ENCODE peak calls at places on chromosome 12, in eight cellular contexts. S is breast epithelium, X is uterus, H is neural progenitor cell, M is adrenal gland, V is NT2/D1, L is upper lobe of right lung, J is right atrium auricular region. B is an unnamed sample.

GRCh38 chr12:96352161-96352835 is 47.9 kb downstream of the CDK17 start:
- DNase-seq in S (no peak), X (no peak), H (no peak), M (no peak), V (no peak), L (no peak), J (no peak), B (no peak)

GRCh38 chr12:108371801-108372344 is 32.8 kb upstream of the CMKLR1 start:
- DNase-seq in S (no peak), X (no peak), H (no peak), M (no peak), V (no peak), L (no peak), J (peak; percentile 66), B (no peak)

GRCh38 chr12:128572311-128572810 is 251.4 kb downstream of the SLC15A4 start:
- DNase-seq in S (no peak), X (no peak), H (no peak), M (no peak), V (no peak), L (no peak), J (no peak), B (no peak)

GRCh38 chr12:52867152-52867551 is 18.4 kb upstream of the KRT78 start:
- DNase-seq in S (no peak), X (no peak), H (no peak), M (no peak), V (no peak), L (no peak), J (no peak), B (no peak)

GRCh38 chr12:44015333-44015941 is 179.6 kb downstream of the TMEM117 start:
- DNase-seq in S (no peak), X (no peak), H (peak; percentile 65), M (no peak), V (peak; percentile 28), L (no peak), J (no peak), B (no peak)

GRCh38 chr12:123111498-123112165 is 39.3 kb downstream of the PITPNM2 start:
- DNase-seq in S (no peak), X (no peak), H (no peak), M (no peak), V (no peak), L (no peak), J (no peak), B (no peak)

GRCh38 chr12:69497308-69498026 is 27.3 kb downstream of the FRS2 start:
- DNase-seq in S (no peak), X (no peak), H (no peak), M (no peak), V (no peak), L (no peak), J (no peak), B (no peak)

GRCh38 chr12:32671930-32672785 is 6.9 kb upstream of the DNM1L start:
- DNase-seq in S (no peak), X (peak; percentile 43), H (peak; percentile 75), M (peak; percentile 43), V (peak; percentile 85), L (no peak), J (no peak), B (peak; percentile 78)

GRCh38 chr12:65403188-65403587 is 124.7 kb downstream of the MSRB3 start:
- DNase-seq in S (no peak), X (no peak), H (no peak), M (no peak), V (no peak), L (no peak), J (no peak), B (no peak)

GRCh38 chr12:27276275-27276674 is 32.2 kb downstream of the STK38L start:
- DNase-seq in S (no peak), X (no peak), H (peak; percentile 50), M (no peak), V (peak; percentile 85), L (no peak), J (no peak), B (peak; percentile 27)

GRCh38 chr12:27280412-27280811 is 36.3 kb downstream of the STK38L start:
- DNase-seq in S (no peak), X (no peak), H (no peak), M (no peak), V (no peak), L (no peak), J (no peak), B (no peak)

GRCh38 chr12:27279836-27280235 is 35.8 kb downstream of the STK38L start:
- DNase-seq in S (no peak), X (no peak), H (no peak), M (no peak), V (no peak), L (no peak), J (no peak), B (no peak)

GRCh38 chr12:27274706-27275105 is 30.6 kb downstream of the STK38L start:
- DNase-seq in S (no peak), X (no peak), H (no peak), M (no peak), V (no peak), L (no peak), J (no peak), B (no peak)

GRCh38 chr12:27277846-27278260 is 33.8 kb downstream of the STK38L start:
- DNase-seq in S (no peak), X (peak; percentile 74), H (no peak), M (peak; percentile 81), V (no peak), L (no peak), J (no peak), B (no peak)
- H3K36me3 ChIP-seq in S (no peaks in the 10 kb centered on the region), X (no peaks in the 10 kb centered on the region), H (no peaks in the 10 kb centered on the region), M (no peaks in the 10 kb centered on the region), V (peaks cover 2% of the 10 kb centered on the region), L (no peaks in the 10 kb centered on the region), J (peaks cover 4% of the 10 kb centered on the region), B (no peaks in the 10 kb centered on the region)

DNA sequence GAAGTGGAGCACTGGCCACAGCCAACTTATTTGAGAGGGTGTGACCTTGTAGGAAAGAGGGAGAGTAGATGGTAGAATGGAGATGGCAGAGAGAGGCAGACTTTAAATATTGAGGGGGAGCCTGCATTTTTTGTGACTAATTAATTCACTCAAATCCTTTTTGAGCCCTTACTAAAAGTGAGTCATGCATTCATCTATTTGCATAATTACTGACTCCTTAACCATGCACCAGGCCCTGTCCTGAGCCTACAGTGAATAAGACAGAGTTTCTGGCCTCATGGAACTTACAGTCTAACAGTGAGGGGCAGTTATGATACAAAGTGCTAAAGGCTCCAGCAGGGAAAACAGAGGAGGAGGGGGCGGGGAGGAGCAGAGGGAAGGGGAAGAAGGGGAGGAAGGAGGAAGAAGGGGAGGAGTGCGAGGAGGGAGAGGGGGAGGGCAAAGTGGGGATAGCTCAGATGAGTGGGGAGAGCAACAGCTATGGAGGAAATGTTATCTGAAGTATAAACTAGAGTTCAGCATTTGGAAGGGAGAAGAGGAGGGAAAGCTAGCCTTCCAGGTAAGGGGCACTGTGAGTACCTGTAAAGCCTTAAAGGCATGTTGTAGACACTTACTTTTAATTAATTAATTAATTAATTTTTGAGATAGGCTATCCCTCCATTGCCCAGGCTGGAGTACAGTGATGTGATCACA is 7.5 kb upstream of the CTDSP2 start:
- DNase-seq in S (no peak), X (no peak), H (no peak), M (no peak), V (no peak), L (no peak), J (no peak), B (no peak)
- H3K36me3 ChIP-seq in S (no peaks in the 10 kb centered on the region), X (no peaks in the 10 kb centered on the region), H (no peaks in the 10 kb centered on the region), M (no peaks in the 10 kb centered on the region), V (no peaks in the 10 kb centered on the region), L (no peaks in the 10 kb centered on the region), J (no peaks in the 10 kb centered on the region), B (no peaks in the 10 kb centered on the region)

DNA sequence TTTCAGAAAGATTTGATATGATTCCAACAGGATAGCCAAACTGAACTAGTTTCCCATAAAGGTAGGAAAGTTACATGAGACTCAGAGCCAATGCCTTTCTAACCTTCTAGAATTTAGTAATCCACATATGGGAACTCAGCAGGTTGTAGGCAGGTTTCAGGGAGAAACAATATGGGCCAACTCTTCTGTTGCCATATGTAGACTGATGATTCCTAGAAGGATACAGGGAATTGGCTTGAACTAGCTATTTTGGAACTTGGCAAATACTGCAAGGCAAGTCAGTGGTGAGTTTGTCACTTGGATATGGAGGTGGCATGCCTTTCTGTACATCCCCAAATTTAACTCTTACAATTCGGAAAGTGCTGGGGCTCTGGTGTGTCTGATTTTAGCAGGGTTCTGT is 15.5 kb downstream of the SUDS3 start:
- DNase-seq in S (no peak), X (no peak), H (no peak), M (no peak), V (no peak), L (no peak), J (no peak), B (no peak)
- H3K36me3 ChIP-seq in S (no peaks in the 10 kb centered on the region), X (no peaks in the 10 kb centered on the region), H (no peaks in the 10 kb centered on the region), M (no peaks in the 10 kb centered on the region), V (peaks cover 75% of the 10 kb centered on the region), L (peaks cover 95% of the 10 kb centered on the region), J (peaks cover 81% of the 10 kb centered on the region), B (peaks cover 34% of the 10 kb centered on the region)

GRCh38 chr12:6493580-6494350 is at the start of gene NCAPD2:
- DNase-seq in S (peak; percentile 95), X (peak; percentile 92), H (peak; percentile 97), M (peak; percentile 95), V (peak; percentile 100), L (peak; percentile 97), J (peak; percentile 98), B (peak; percentile 99)
- H3K36me3 ChIP-seq in S (no peaks in the 10 kb centered on the region), X (no peaks in the 10 kb centered on the region), H (peaks cover 22% of the 10 kb centered on the region), M (no peaks in the 10 kb centered on the region), V (peaks cover 63% of the 10 kb centered on the region), L (peaks cover 24% of the 10 kb centered on the region), J (peaks cover 16% of the 10 kb centered on the region), B (peaks cover 23% of the 10 kb centered on the region)

DNA sequence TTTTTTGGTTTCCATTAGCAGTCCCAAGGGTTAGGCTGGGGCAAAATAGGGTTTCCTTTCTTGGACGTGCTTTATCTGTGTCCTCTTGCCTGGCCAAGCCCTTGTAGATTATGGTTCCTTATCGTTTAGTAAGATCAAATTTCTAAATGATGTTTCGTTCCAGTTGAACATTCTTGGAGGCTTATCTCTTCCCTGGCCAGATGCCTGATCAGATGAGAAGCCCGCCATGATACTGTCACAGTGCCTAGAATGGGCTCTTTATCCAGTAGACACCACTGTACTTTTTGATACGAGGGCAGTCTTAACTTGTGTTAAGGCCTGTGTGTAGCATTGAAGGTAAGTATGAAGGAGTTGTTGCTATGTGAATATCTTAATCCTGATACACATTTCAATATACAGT is 76.1 kb upstream of the TMEM263 start:
- DNase-seq in S (no peak), X (no peak), H (no peak), M (peak; percentile 57), V (no peak), L (no peak), J (no peak), B (no peak)
- H3K36me3 ChIP-seq in S (no peaks in the 10 kb centered on the region), X (no peaks in the 10 kb centered on the region), H (no peaks in the 10 kb centered on the region), M (no peaks in the 10 kb centered on the region), V (peaks cover 62% of the 10 kb centered on the region), L (peaks cover 21% of the 10 kb centered on the region), J (peaks cover 2% of the 10 kb centered on the region), B (peaks cover 3% of the 10 kb centered on the region)

DNA sequence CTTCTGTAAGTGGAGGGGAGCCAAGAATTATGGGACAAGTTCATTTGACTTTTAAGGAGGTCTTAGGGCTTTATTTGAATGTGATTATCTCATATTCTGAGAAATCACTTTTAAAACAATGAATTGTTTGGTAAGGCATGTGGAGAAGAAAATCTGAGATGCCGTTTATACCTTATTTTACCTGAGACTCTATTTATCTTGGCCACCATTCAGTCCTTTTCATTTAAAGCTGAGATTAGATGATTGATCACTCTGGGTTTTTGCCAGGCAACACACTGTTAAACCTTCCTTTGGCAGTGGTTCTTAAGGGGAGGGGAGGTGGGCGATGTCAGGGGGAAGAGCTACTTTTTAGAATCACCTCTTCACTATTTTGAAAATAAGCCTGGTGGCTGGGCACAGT is 11.4 kb downstream of the CAND1 start:
- DNase-seq in S (no peak), X (no peak), H (no peak), M (no peak), V (no peak), L (no peak), J (no peak), B (no peak)
- H3K36me3 ChIP-seq in S (no peaks in the 10 kb centered on the region), X (no peaks in the 10 kb centered on the region), H (peaks cover 27% of the 10 kb centered on the region), M (no peaks in the 10 kb centered on the region), V (peaks cover 38% of the 10 kb centered on the region), L (peaks cover 16% of the 10 kb centered on the region), J (no peaks in the 10 kb centered on the region), B (no peaks in the 10 kb centered on the region)